ENCODE peak calls at places on chromosomes 6 and 20, in six cellular contexts. F is A549, L is HepG2, Q is endothelial cell of umbilical vein, I is GM12878, U is K562. T is an unnamed sample.

GRCh38 chr6:5656226-5656625 is 350.5 kb downstream of the NRN1 start:
- DNase-seq in I (no peak), L (no peak), F (no peak), U (no peak), Q (no peak), T (no peak)

GRCh38 chr6:66897576-66897975 is 1190.5 kb upstream of the EYS start:
- DNase-seq in F (peak), I (no peak), Q (no peak), L (peak), U (no peak), T (peak)

GRCh38 chr20:3658708-3659491 is 4.3 kb downstream of the GFRA4 start:
- DNase-seq in F (no peak), Q (no peak), I (peak), L (peak), U (no peak), T (peak)

GRCh38 chr6:102458990-102459389 is 1065.5 kb downstream of the GRIK2 start:
- DNase-seq in F (no peak), L (no peak), U (no peak), I (no peak), Q (no peak), T (no peak)

GRCh38 chr6:19995575-19996257 is 158.5 kb downstream of the ID4 start:
- DNase-seq in F (no peak), I (no peak), U (peak), L (no peak), Q (no peak), T (no peak)

GRCh38 chr6:45479834-45480696 is 102.3 kb upstream of the SUPT3H start:
- DNase-seq in I (no peak), F (no peak), Q (peak), L (no peak), U (no peak), T (peak)

GRCh38 chr6:158283304-158284005 is 28.8 kb upstream of the TULP4 start:
- DNase-seq in L (no peak), I (no peak), Q (no peak), U (no peak), F (peak), T (peak)

GRCh38 chr6:144744720-144745119 is 459.6 kb downstream of the UTRN start:
- DNase-seq in F (no peak), I (no peak), Q (no peak), U (no peak), L (peak), T (no peak)

GRCh38 chr6:162388383-162388777 is 339.2 kb downstream of the PRKN start:
- DNase-seq in F (no peak), U (no peak), L (no peak), Q (no peak), I (no peak), T (no peak)

GRCh38 chr20:25389381-25389857 is 1.2 kb downstream of the ABHD12 start:
- DNase-seq in L (no peak), Q (peak), F (peak), U (peak), I (no peak), T (no peak)

GRCh38 chr6:48281217-48281616 is 170.2 kb upstream of the PTCHD4 start:
- DNase-seq in I (no peak), Q (peak), U (no peak), L (no peak), F (no peak), T (no peak)

GRCh38 chr6:53240763-53241162 is 92.1 kb upstream of the GCM1 start:
- DNase-seq in L (no peak), U (no peak), Q (no peak), F (no peak), I (no peak), T (peak)

GRCh38 chr20:58235010-58235409 is 6.6 kb upstream of the ANKRD60 start:
- DNase-seq in Q (no peak), I (no peak), U (no peak), L (no peak), F (no peak), T (no peak)

GRCh38 chr6:151475653-151476523 is 17.9 kb upstream of the CCDC170 start:
- DNase-seq in U (peak), I (no peak), L (peak), F (peak), Q (peak), T (peak)

DNA sequence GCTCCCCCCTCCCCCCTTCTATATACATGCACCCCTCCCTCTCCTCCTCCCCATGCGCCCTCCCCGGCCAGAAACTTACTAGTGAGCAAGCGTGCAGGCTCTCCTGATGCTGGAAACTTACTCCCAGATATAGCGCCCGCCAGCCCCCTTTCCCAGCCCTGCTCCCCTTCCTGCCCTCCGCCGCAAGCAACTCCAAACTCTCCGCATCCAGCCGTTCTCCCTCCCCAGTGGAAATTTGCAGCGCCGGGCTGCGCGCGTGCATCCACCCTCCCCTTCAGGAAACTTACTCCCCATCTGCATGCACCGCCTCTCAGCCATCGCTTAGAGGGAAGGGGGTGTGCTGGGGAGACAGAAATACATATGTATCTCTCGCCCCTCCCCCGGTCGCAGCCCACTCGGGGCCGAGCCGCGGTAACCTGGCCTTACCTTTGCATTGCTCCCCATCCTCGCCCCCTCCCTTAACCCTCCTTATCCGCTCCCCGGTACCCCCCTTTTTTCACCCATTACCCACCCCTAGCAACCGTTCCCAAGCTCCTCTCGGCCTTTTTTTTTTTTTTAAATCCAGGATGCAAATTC is at the start of gene TRERF1:
- DNase-seq in Q (peak), U (peak), I (no peak), F (peak), L (no peak), T (peak)
- TF ChIP-seq MYC in Q (no peak), U (no peak), I (peak), F (peak), L (no peak), T (peak)

DNA sequence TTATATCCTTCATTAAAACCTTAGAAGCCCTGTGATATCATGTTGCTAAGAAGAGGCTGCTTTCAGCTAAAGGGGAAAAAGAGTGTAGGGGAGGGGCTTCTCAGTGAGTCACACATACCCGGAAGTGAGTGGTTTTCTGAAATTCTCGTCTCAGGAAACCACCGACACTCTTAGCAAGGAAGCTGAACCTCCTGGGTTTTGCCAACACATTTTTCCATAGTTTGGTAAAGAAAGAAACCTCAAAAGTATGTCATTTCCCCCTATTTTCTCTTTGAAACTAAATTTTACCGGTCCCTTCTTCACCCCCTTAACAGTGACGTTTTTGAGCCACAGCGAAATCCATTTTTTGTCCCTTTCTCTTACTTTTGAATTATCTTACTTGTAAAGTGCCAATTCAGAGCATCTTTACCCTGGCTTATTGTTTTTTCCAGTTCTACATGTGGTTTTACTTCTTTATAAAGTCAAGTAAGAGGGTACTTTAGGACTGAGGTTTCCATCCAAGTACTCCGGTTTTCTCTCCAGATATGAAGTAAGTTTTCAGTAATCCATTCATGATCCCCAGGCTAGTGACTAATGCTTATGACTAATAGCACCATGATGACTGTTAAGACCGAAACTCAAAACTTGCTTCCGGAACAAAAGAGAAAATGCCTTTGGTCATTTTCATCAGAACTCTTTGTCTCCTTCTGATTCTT is 219.3 kb downstream of the ARHGAP18 start:
- DNase-seq in Q (peak), L (peak), U (peak), F (peak), I (peak), T (peak)
- TF ChIP-seq POLR2A in Q (peak), L (no peak), U (peak), F (no peak), I (no peak), T (no peak)

DNA sequence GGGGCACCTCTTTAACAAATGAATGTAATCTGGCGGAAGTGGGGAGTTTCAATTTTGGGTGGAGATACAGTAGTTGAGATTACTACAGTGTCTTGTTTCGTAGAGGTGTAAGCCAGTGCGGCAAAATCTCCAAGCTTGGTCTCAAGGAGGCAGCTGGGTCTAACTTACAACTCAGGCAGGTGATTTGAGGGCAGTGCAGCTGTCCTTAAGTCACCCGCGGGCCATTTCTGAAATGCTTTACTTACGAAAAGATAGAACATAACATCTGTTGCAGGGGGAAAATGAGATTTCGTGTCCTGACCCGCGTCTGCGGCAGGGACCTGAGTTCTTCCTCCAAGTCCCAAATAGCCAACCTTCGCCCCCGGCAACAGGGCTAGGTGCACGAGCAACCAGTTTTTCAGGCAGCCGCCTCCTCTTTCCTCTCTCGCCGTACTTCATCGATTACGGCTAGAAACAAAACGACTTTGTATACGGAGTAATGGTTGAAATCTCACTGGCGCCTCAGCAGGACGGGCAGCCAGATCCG is 506 bp upstream of the SMIM13 start:
- DNase-seq in I (no peak), U (peak), F (peak), L (no peak), Q (no peak), T (no peak)
- TF ChIP-seq MAX in I (no peak), U (no peak), F (no peak), L (no peak), Q (no peak), T (no peak)

GRCh38 chr6:140921366-140922226 is 1211.1 kb upstream of the GJE1 start:
- DNase-seq in I (no peak), Q (peak), L (peak), U (peak), F (peak), T (peak)
- TF ChIP-seq MYC in I (no peak), Q (no peak), L (no peak), U (no peak), F (no peak), T (no peak)

GRCh38 chr20:63230800-63231268 is 4.9 kb upstream of the BIRC7 start:
- DNase-seq in Q (peak), I (no peak), F (peak), L (peak), U (peak), T (peak)

GRCh38 chr20:63233061-63233344 is 2.7 kb upstream of the BIRC7 start:
- DNase-seq in I (no peak), F (peak), Q (no peak), U (no peak), L (no peak), T (no peak)

GRCh38 chr20:63233924-63234323 is 1.8 kb upstream of the BIRC7 start:
- DNase-seq in I (no peak), L (no peak), F (no peak), U (no peak), Q (no peak), T (no peak)

GRCh38 chr20:63234693-63235398 is 859 bp upstream of the BIRC7 start:
- DNase-seq in L (peak), I (no peak), Q (no peak), F (peak), U (peak), T (no peak)

GRCh38 chr20:63232235-63233060 is 3.3 kb upstream of the BIRC7 start:
- DNase-seq in F (peak), Q (peak), U (no peak), I (no peak), L (no peak), T (no peak)
- TF ChIP-seq POLR2A in F (no peak), Q (no peak), U (no peak), I (no peak), L (no peak), T (no peak)